ENCODE peak calls at places on chromosomes 12 and 14, in four cellular contexts. Q is GM12878, A is HepG2, V is K562. B is an unnamed sample. For H4K20me1, the result is how much of the 10 kb centered on the place peaks cover.

GRCh38 chr12:74370608-74371216 is 166.9 kb upstream of the ATXN7L3B start:
- DNase-seq in Q (no peak), A (no peak), V (no peak), B (no peak)

GRCh38 chr12:55933158-55933798 is 2.3 kb downstream of the DGKA start:
- DNase-seq in Q (no peak), A (no peak), V (no peak), B (no peak)

GRCh38 chr14:93150227-93151206 is 34.2 kb downstream of the MOAP1 start:
- DNase-seq in Q (no peak), A (peak), V (no peak), B (no peak)

GRCh38 chr14:91506226-91506625 is 3.9 kb downstream of the PPP4R3A start:
- DNase-seq in Q (no peak), A (no peak), V (no peak), B (no peak)

GRCh38 chr12:92070054-92070863 is 75.4 kb downstream of the BTG1 start:
- DNase-seq in Q (no peak), A (peak), V (no peak), B (no peak)

GRCh38 chr12:92290016-92290685 is 144.5 kb upstream of the BTG1 start:
- DNase-seq in Q (no peak), A (no peak), V (no peak), B (no peak)

GRCh38 chr14:94481468-94482131 is 5.6 kb upstream of the SERPINA9 start:
- DNase-seq in Q (peak), A (peak), V (no peak), B (no peak)

GRCh38 chr12:114408415-114408814 is 2.5 kb upstream of the TBX5 start:
- DNase-seq in Q (no peak), A (no peak), V (no peak), B (no peak)

GRCh38 chr14:94494085-94494484 is 15.2 kb downstream of the SERPINA12 start:
- DNase-seq in Q (no peak), A (no peak), V (no peak), B (no peak)

GRCh38 chr12:59652098-59652497 is 56.3 kb downstream of the SLC16A7 start:
- DNase-seq in Q (no peak), A (no peak), V (no peak), B (no peak)

GRCh38 chr14:91264151-91265150 is 19.9 kb upstream of the GPR68 start:
- DNase-seq in Q (no peak), A (no peak), V (peak), B (peak)

GRCh38 chr12:124764451-124764850 is 99.2 kb downstream of the SCARB1 start:
- DNase-seq in Q (no peak), A (no peak), V (peak), B (no peak)

GRCh38 chr12:120468846-120469449 is 600 bp downstream of the SRSF9 start:
- DNase-seq in Q (no peak), A (no peak), V (peak), B (no peak)

GRCh38 chr12:116297224-116297834 is 19.8 kb upstream of the MED13L start:
- DNase-seq in Q (no peak), A (no peak), V (no peak), B (no peak)

GRCh38 chr12:116291218-116291617 is 13.7 kb upstream of the MED13L start:
- DNase-seq in Q (no peak), A (no peak), V (no peak), B (no peak)

GRCh38 chr12:116294464-116295002 is 17.0 kb upstream of the MED13L start:
- DNase-seq in Q (no peak), A (no peak), V (no peak), B (no peak)

GRCh38 chr12:116295327-116296263 is 18.1 kb upstream of the MED13L start:
- DNase-seq in Q (no peak), A (no peak), V (no peak), B (no peak)

GRCh38 chr12:116293687-116294463 is 16.4 kb upstream of the MED13L start:
- DNase-seq in Q (no peak), A (no peak), V (no peak), B (no peak)
- TF ChIP-seq HDAC2 in Q (no peak), A (no peak), V (no peak), B (no peak)

GRCh38 chr12:53467880-53468279 is 16.0 kb downstream of the PCBP2 start:
- DNase-seq in Q (no peak), A (no peak), V (no peak), B (no peak)
- H4K20me1 ChIP-seq in Q (under half), A (half or more), V (under half), B (under half)

GRCh38 chr14:31440280-31440679 is 17.0 kb downstream of the DTD2 start:
- DNase-seq in Q (no peak), A (no peak), V (no peak), B (no peak)
- TF ChIP-seq HDAC2 in Q (no peak), A (no peak), V (no peak), B (no peak)

DNA sequence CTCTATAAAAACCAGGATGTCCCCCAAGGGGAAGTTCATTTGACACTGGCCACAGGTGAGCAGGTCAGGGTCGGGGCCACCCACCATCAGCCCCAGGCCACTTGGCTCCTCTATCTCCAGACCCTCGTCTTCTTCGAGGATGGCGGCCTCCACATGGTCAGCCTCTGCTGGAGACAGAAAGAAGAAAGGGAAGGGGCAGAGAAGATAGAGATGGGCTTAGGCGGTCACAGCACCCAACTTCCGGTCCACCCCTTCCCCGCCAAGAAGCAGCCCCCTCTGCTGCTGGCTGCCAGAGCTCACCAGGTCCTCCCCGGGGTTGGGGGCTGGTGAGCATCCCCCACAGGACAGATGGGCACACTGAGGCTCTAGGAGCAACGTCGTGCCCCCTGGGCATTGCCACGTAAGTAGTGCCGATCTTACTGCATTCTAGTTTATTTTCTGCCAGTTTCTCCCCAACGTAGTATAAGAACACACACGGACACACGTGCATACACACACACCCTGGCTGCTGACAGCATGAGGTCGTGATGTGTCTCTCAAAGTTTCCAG is 14.2 kb downstream of the BCL11B start:
- DNase-seq in Q (no peak), A (no peak), V (no peak), B (no peak)
- H4K20me1 ChIP-seq in Q (under half), A (under half), V (under half), B (under half)

GRCh38 chr12:127230843-127231260 is 1036.1 kb upstream of the TMEM132C start:
- DNase-seq in Q (no peak), A (no peak), V (peak), B (no peak)
- TF ChIP-seq HDAC2 in Q (no peak), A (no peak), V (no peak), B (no peak)

GRCh38 chr12:104297477-104298113 is 5.9 kb upstream of the EID3 start:
- DNase-seq in Q (no peak), A (no peak), V (no peak), B (no peak)

GRCh38 chr12:104299842-104300481 is 3.6 kb upstream of the EID3 start:
- DNase-seq in Q (no peak), A (no peak), V (no peak), B (no peak)

GRCh38 chr12:104294845-104295674 is 8.5 kb upstream of the EID3 start:
- DNase-seq in Q (no peak), A (no peak), V (no peak), B (no peak)

GRCh38 chr12:104295954-104296353 is 7.6 kb upstream of the EID3 start:
- DNase-seq in Q (no peak), A (no peak), V (no peak), B (no peak)

DNA sequence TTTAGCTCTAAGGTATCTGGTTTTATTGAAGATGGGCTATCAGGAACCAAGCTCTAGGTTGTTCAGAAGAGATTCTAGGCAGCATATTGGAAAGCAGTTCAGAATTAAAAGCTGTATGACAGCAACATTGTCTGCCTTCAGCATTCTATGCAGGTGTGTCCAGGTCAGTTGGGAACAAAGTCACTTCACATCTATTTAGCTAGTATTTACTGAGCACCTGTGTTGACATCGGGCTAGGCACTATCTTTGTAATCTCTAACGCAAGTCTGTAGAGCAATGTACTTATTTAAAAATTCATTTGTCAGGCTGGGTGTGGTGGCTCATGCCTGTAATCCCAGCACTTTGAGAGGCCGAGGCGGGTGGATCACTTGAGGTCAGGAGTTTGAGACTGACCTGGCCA is 6.8 kb upstream of the EID3 start:
- DNase-seq in Q (no peak), A (no peak), V (no peak), B (no peak)
- H4K20me1 ChIP-seq in Q (under half), A (half or more), V (under half), B (under half)

GRCh38 chr12:117900561-117900960 is 68.2 kb downstream of the KSR2 start:
- DNase-seq in Q (no peak), A (no peak), V (no peak), B (no peak)
- TF ChIP-seq HDAC2 in Q (no peak), A (no peak), V (no peak), B (no peak)